ENCODE peak calls at places on chromosome 3, in eight cellular contexts. G is breast epithelium, E is thyroid gland, A is stomach, W is H54, N is GM12891, B is GM12892, L is lower leg skin. R is an unnamed sample.

GRCh38 chr3:55858727-55859126 is 371.6 kb upstream of the WNT5A start:
- DNase-seq in G (no peak), E (no peak), A (no peak), W (no peak), N (no peak), B (no peak), L (no peak), R (no peak)

GRCh38 chr3:144549161-144549560 is 577.5 kb downstream of the DIPK2A start:
- DNase-seq in G (no peak), E (no peak), A (no peak), W (no peak), N (no peak), B (no peak), L (no peak), R (no peak)

GRCh38 chr3:127684871-127685707 is 12.3 kb downstream of the ABTB1 start:
- DNase-seq in G (peak; percentile 30), E (peak; percentile 0), A (no peak), W (no peak), N (no peak), B (no peak), L (no peak), R (no peak)

GRCh38 chr3:13406200-13406599 is 13.9 kb downstream of the NUP210 start:
- DNase-seq in G (no peak), E (no peak), A (no peak), W (no peak), N (no peak), B (no peak), L (no peak), R (no peak)

GRCh38 chr3:3798641-3799113 is 554 bp upstream of the LRRN1 start:
- DNase-seq in G (peak; percentile 49), E (peak; percentile 50), A (peak; percentile 26), W (no peak), N (peak; percentile 8), B (peak; percentile 7), L (no peak), R (no peak)

GRCh38 chr3:55879901-55880331 is 392.8 kb upstream of the WNT5A start:
- DNase-seq in G (no peak), E (no peak), A (no peak), W (no peak), N (no peak), B (no peak), L (no peak), R (no peak)

GRCh38 chr3:50604110-50604621 is 7.4 kb downstream of the CISH start:
- DNase-seq in G (no peak), E (no peak), A (no peak), W (no peak), N (no peak), B (no peak), L (no peak), R (no peak)

GRCh38 chr3:161208931-161209330 is 12.2 kb upstream of the NMD3 start:
- DNase-seq in G (no peak), E (no peak), A (no peak), W (no peak), N (no peak), B (no peak), L (no peak), R (no peak)

GRCh38 chr3:157785071-157785826 is 282.0 kb upstream of the VEPH1 start:
- DNase-seq in G (no peak), E (no peak), A (no peak), W (peak; percentile 48), N (no peak), B (no peak), L (peak; percentile 14), R (no peak)

GRCh38 chr3:194136519-194137313 is 768 bp downstream of the HES1 start:
- DNase-seq in G (no peak), E (peak; percentile 19), A (peak; percentile 46), W (peak; percentile 57), N (no peak), B (no peak), L (no peak), R (no peak)

GRCh38 chr3:175338775-175339535 is 479.8 kb downstream of the NAALADL2 start:
- DNase-seq in G (no peak), E (no peak), A (peak; percentile 26), W (peak; percentile 20), N (no peak), B (no peak), L (peak; percentile 18), R (no peak)

GRCh38 chr3:49362579-49362978 is 4.4 kb upstream of the GPX1 start:
- DNase-seq in G (no peak), E (no peak), A (no peak), W (no peak), N (no peak), B (no peak), L (no peak), R (no peak)

GRCh38 chr3:115194461-115194860 is 47.4 kb upstream of the ZBTB20 start:
- DNase-seq in G (no peak), E (no peak), A (no peak), W (no peak), N (no peak), B (no peak), L (no peak), R (no peak)
- TF ChIP-seq POLR2A in G (no peak), E (no peak), A (no peak), W (no peak), N (no peak), B (no peak), L (no peak), R (no peak)

DNA sequence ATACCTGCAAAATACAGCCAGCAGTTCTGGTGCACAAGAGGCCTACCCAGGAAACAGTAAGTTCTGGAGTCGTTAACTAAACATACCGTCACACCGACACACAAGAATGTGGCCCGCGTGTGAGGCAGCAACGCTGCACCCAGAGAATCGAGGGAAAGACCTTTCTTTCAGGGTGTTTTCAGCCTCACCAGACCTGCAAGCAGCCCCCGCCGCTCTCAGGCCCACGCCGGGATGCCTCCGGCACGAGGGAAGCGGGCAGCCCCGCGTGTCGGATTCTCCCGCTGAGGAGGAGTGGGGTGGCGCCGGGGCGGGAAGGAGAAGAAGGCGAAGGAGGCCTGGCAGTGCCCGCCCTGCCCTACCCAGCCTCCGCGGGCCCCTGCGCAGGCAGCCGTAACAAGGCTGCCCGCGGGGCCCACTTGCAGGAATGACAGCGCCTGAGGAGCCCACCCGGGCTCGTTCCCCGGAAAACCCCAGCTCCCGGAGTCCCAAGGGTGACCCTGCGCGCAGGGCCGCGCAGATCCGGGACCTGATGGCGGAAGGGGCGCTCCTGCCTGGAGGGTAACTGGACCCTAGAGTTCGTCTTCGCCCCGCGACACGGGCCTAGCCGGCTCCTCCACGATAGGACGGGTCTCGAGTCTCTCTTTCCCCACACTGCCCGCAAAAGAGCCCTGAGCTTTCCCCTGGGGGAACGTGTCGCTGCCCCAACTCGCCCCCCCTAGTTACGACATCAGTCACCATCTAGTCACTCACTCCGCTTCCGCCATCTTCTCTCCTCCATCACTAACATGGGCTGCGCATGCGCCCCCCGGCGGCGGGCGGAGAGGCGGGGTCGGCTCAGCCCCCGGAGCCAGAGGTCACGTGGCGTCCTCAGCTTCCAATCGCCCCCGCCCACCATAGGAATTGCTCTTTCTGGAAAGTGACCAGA is at the start of gene PHC3:
- DNase-seq in G (peak; percentile 89), E (peak; percentile 93), A (peak; percentile 92), W (peak; percentile 88), N (peak; percentile 89), B (peak; percentile 89), L (peak; percentile 92), R (peak; percentile 50)
- TF ChIP-seq POLR2A in G (peak; percentile 72), E (peak; percentile 12), A (no peak), W (peak; percentile 84), N (peak; percentile 90), B (peak; percentile 90), L (no peak), R (no peak)

GRCh38 chr3:123068227-123069020 is 1.6 kb downstream of the PDIA5 start:
- DNase-seq in G (no peak), E (no peak), A (peak; percentile 49), W (no peak), N (no peak), B (no peak), L (no peak), R (no peak)
- TF ChIP-seq POLR2A in G (no peak), E (no peak), A (no peak), W (no peak), N (no peak), B (no peak), L (no peak), R (no peak)

GRCh38 chr3:16511561-16512434 is 1.7 kb downstream of the RFTN1 start:
- DNase-seq in G (no peak), E (peak; percentile 70), A (peak; percentile 56), W (peak; percentile 39), N (peak; percentile 53), B (peak; percentile 43), L (peak; percentile 45), R (peak; percentile 24)
- TF ChIP-seq POLR2A in G (no peak), E (no peak), A (no peak), W (no peak), N (peak; percentile 97), B (peak; percentile 90), L (no peak), R (peak; percentile 34)

GRCh38 chr3:184565421-184566211 is 4.0 kb downstream of the EPHB3 start:
- DNase-seq in G (peak; percentile 93), E (peak; percentile 91), A (peak; percentile 88), W (peak; percentile 100), N (no peak), B (no peak), L (peak; percentile 78), R (no peak)
- TF ChIP-seq POLR2A in G (no peak), E (no peak), A (peak; percentile 26), W (no peak), N (no peak), B (no peak), L (no peak), R (no peak)

R was measured in esophagus squamous epithelium.